ENCODE peak calls at places on chromosomes 3 and 15, in four cellular contexts. E is HepG2, V is H1, D is GM12878. R is an unnamed sample.

GRCh38 chr3:34229871-34230270 is 431.4 kb downstream of the PDCD6IP start:
- DNase-seq in E (no peak), V (no peak), D (no peak), R (no peak)

GRCh38 chr3:168165390-168166269 is 69.9 kb upstream of the GOLIM4 start:
- DNase-seq in E (peak), V (no peak), D (peak), R (peak)

GRCh38 chr3:123447749-123448502 is 964 bp downstream of the ADCY5 start:
- DNase-seq in E (no peak), V (peak), D (no peak), R (peak)

GRCh38 chr3:114155370-114155821 is 23.5 kb downstream of the DRD3 start:
- DNase-seq in E (peak), V (peak), D (no peak), R (peak)

GRCh38 chr3:21835266-21835665 is 84.3 kb upstream of the ZNF385D start:
- DNase-seq in E (no peak), V (no peak), D (no peak), R (no peak)

GRCh38 chr3:187243933-187244564 is 46.8 kb downstream of the RTP1 start:
- DNase-seq in E (no peak), V (no peak), D (no peak), R (no peak)

GRCh38 chr3:128971421-128971820 is 22.5 kb downstream of the CFAP92 start:
- DNase-seq in E (no peak), V (no peak), D (no peak), R (no peak)

GRCh38 chr15:26051771-26052685 is 188.9 kb upstream of the ATP10A start:
- DNase-seq in E (no peak), V (no peak), D (no peak), R (no peak)

GRCh38 chr3:13770390-13771169 is 109.3 kb downstream of the WNT7A start:
- DNase-seq in E (no peak), V (no peak), D (no peak), R (no peak)

DNA sequence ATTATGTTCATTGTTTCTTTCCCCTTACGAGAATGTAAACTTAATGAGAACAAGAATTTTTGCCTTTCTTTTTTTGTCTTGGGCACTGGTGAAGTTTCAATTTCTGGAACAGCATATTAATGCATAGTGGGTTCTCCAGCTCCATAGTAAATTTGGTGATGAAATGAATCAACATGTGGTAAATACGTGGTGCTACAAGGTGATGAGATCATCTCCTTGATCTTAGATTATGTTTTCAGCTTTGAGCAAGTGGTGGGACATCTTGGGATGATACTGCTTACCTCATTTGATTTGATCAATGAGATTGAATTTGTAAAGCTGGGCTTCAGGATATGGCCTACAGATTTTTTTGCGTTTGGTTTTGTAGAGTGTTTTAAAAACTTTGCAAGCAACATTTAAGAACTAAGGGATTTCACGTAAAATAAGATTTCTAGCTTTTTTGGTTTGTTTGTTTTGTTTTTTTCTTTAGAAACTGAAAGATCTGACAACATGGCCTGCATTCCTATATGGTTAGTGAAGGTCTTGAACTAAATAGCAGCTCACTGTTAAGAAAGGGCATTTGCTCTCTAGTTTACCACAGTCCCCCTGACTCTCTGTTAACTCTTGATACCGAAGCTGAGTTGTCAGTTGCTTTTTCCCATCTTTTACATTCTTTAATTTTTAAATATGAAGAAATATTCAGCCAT is 45.6 kb downstream of the FNDC3B start:
- DNase-seq in E (no peak), V (no peak), D (no peak), R (no peak)
- TF ChIP-seq BRCA1 in E (no peak), V (no peak), D (no peak), R (no peak)

GRCh38 chr15:34610388-34610787 is 26.9 kb upstream of the GOLGA8B start:
- DNase-seq in E (no peak), V (no peak), D (no peak), R (no peak)
- TF ChIP-seq BRCA1 in E (no peak), V (no peak), D (no peak), R (no peak)

DNA sequence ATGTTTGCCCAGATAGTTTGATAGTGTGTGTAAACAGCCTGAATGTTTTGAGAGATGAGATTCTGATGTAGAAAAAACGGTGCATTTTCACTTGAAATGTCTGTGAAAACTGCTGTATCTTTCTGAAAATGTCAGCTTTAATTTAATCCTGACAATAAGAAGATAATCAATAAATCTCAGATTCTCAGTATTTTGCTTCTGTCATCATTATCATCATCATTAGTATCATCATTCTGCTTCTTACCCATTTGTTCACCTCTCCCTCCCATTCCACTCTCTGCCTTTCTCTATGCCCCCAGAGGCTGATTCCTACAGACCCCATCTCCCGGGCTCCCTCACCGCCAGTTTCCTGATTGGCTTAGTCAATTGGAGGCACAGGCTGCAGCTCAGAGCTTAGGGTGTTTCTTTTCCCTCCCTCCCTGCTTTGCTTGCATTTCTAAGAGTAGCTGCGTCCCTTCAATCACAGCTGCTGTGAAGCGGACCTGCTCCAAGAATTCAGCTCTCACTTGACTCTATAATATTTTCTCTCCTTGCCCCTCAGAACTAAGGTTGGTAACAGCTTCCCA is 8.2 kb upstream of the SNTN start:
- DNase-seq in E (no peak), V (no peak), D (no peak), R (no peak)
- TF ChIP-seq BRCA1 in E (no peak), V (no peak), D (no peak), R (no peak)

GRCh38 chr3:10594915-10595314 is 89.5 kb upstream of the ATP2B2 start:
- DNase-seq in E (peak), V (peak), D (peak), R (peak)
- TF ChIP-seq BRCA1 in E (no peak), V (no peak), D (no peak), R (no peak)

GRCh38 chr15:75455424-75455981 is 4.0 kb upstream of the SIN3A start:
- DNase-seq in E (peak), V (peak), D (peak), R (peak)
- TF ChIP-seq BRCA1 in E (no peak), V (no peak), D (no peak), R (no peak)

R was measured in K562.